ENCODE peak calls at places on chromosomes 3 and 15, in ten cellular contexts. One of them, this sample, is unnamed.

GRCh38 chr15:59255647-59256380 is 49.2 kb downstream of the LDHAL6B start:
- DNase-seq in K562: peak; percentile 14
- DNase-seq in SK-N-SH: no peak
- DNase-seq in spleen: no peak
- DNase-seq in breast epithelium: no peak
- DNase-seq in prostate gland: no peak
- DNase-seq in suprapubic skin: no peak
- DNase-seq in stomach: no peak
- DNase-seq in H1: no peak
- DNase-seq in GM23338: no peak
- DNase-seq in this sample: no peak

GRCh38 chr15:34512628-34513027 is 70.8 kb downstream of the GOLGA8B start:
- DNase-seq in suprapubic skin: no peak
- DNase-seq in K562: no peak
- DNase-seq in prostate gland: no peak
- DNase-seq in SK-N-SH: no peak
- DNase-seq in spleen: no peak
- DNase-seq in GM23338: no peak
- DNase-seq in breast epithelium: no peak
- DNase-seq in H1: no peak
- DNase-seq in stomach: no peak
- DNase-seq in this sample: no peak

GRCh38 chr15:45121706-45122417 is 7.7 kb downstream of the DUOXA2 start:
- DNase-seq in stomach: no peak
- DNase-seq in prostate gland: no peak
- DNase-seq in suprapubic skin: no peak
- DNase-seq in H1: no peak
- DNase-seq in K562: no peak
- DNase-seq in GM23338: no peak
- DNase-seq in breast epithelium: no peak
- DNase-seq in SK-N-SH: no peak
- DNase-seq in spleen: no peak
- DNase-seq in this sample: no peak

GRCh38 chr15:82851981-82852511 is 42.6 kb downstream of the WHAMM start:
- DNase-seq in H1: no peak
- DNase-seq in suprapubic skin: no peak
- DNase-seq in stomach: peak; percentile 16
- DNase-seq in breast epithelium: no peak
- DNase-seq in GM23338: no peak
- DNase-seq in K562: no peak
- DNase-seq in spleen: no peak
- DNase-seq in prostate gland: no peak
- DNase-seq in SK-N-SH: no peak
- DNase-seq in this sample: no peak

GRCh38 chr3:44016818-44017217 is 224.9 kb upstream of the TOPAZ1 start:
- DNase-seq in H1: no peak
- DNase-seq in stomach: no peak
- DNase-seq in K562: no peak
- DNase-seq in suprapubic skin: no peak
- DNase-seq in breast epithelium: no peak
- DNase-seq in SK-N-SH: no peak
- DNase-seq in spleen: no peak
- DNase-seq in GM23338: no peak
- DNase-seq in prostate gland: no peak
- DNase-seq in this sample: no peak

GRCh38 chr15:31297880-31298456 is 28.7 kb upstream of the KLF13 start:
- DNase-seq in breast epithelium: peak; percentile 28
- DNase-seq in stomach: peak; percentile 69
- DNase-seq in suprapubic skin: peak; percentile 56
- DNase-seq in K562: no peak
- DNase-seq in H1: peak; percentile 37
- DNase-seq in SK-N-SH: no peak
- DNase-seq in spleen: peak; percentile 57
- DNase-seq in prostate gland: no peak
- DNase-seq in GM23338: no peak
- DNase-seq in this sample: no peak

GRCh38 chr15:61764981-61765380 is 295.3 kb downstream of the VPS13C start:
- DNase-seq in spleen: no peak
- DNase-seq in stomach: no peak
- DNase-seq in H1: no peak
- DNase-seq in SK-N-SH: no peak
- DNase-seq in K562: no peak
- DNase-seq in GM23338: peak; percentile 18
- DNase-seq in suprapubic skin: no peak
- DNase-seq in breast epithelium: no peak
- DNase-seq in prostate gland: no peak
- DNase-seq in this sample: no peak

GRCh38 chr15:94306700-94307650 is 75.6 kb downstream of the MCTP2 start:
- DNase-seq in H1: no peak
- DNase-seq in stomach: no peak
- DNase-seq in K562: no peak
- DNase-seq in prostate gland: no peak
- DNase-seq in suprapubic skin: no peak
- DNase-seq in breast epithelium: no peak
- DNase-seq in SK-N-SH: no peak
- DNase-seq in spleen: no peak
- DNase-seq in GM23338: no peak
- DNase-seq in this sample: no peak

GRCh38 chr3:72150634-72151412 is 365.9 kb upstream of the PROK2 start:
- DNase-seq in stomach: peak; percentile 45
- DNase-seq in spleen: no peak
- DNase-seq in K562: no peak
- DNase-seq in SK-N-SH: no peak
- DNase-seq in breast epithelium: no peak
- DNase-seq in suprapubic skin: no peak
- DNase-seq in prostate gland: no peak
- DNase-seq in GM23338: no peak
- DNase-seq in H1: no peak
- DNase-seq in this sample: no peak

GRCh38 chr15:74628199-74628598 is 12.6 kb downstream of the CLK3 start:
- DNase-seq in K562: no peak
- DNase-seq in prostate gland: no peak
- DNase-seq in SK-N-SH: no peak
- DNase-seq in breast epithelium: no peak
- DNase-seq in GM23338: no peak
- DNase-seq in spleen: no peak
- DNase-seq in stomach: no peak
- DNase-seq in suprapubic skin: no peak
- DNase-seq in H1: no peak
- DNase-seq in this sample: no peak

GRCh38 chr15:38195191-38195901 is 57.3 kb upstream of the SPRED1 start:
- DNase-seq in prostate gland: no peak
- DNase-seq in breast epithelium: no peak
- DNase-seq in SK-N-SH: no peak
- DNase-seq in K562: no peak
- DNase-seq in stomach: no peak
- DNase-seq in GM23338: no peak
- DNase-seq in H1: no peak
- DNase-seq in suprapubic skin: no peak
- DNase-seq in spleen: no peak
- DNase-seq in this sample: no peak

GRCh38 chr15:68818671-68819450 is 1.8 kb downstream of the ANP32A start:
- DNase-seq in stomach: peak; percentile 35
- DNase-seq in spleen: peak; percentile 93
- DNase-seq in SK-N-SH: peak; percentile 74
- DNase-seq in K562: peak; percentile 61
- DNase-seq in breast epithelium: peak; percentile 58
- DNase-seq in GM23338: peak; percentile 68
- DNase-seq in H1: peak; percentile 70
- DNase-seq in prostate gland: peak; percentile 33
- DNase-seq in suprapubic skin: no peak
- DNase-seq in this sample: peak; percentile 70

GRCh38 chr15:66891776-66892175 is 173.6 kb upstream of the SMAD3 start:
- DNase-seq in H1: no peak
- DNase-seq in K562: no peak
- DNase-seq in SK-N-SH: no peak
- DNase-seq in suprapubic skin: no peak
- DNase-seq in spleen: no peak
- DNase-seq in GM23338: no peak
- DNase-seq in stomach: no peak
- DNase-seq in prostate gland: no peak
- DNase-seq in breast epithelium: no peak
- DNase-seq in this sample: no peak
- H3K36me3 ChIP-seq in H1: no peaks in the 10 kb centered on the region
- H3K36me3 ChIP-seq in K562: no peaks in the 10 kb centered on the region
- H3K36me3 ChIP-seq in SK-N-SH: no peaks in the 10 kb centered on the region
- H3K36me3 ChIP-seq in suprapubic skin: no peaks in the 10 kb centered on the region
- H3K36me3 ChIP-seq in spleen: no peaks in the 10 kb centered on the region
- H3K36me3 ChIP-seq in GM23338: no peaks in the 10 kb centered on the region
- H3K36me3 ChIP-seq in stomach: no peaks in the 10 kb centered on the region
- H3K36me3 ChIP-seq in prostate gland: no peaks in the 10 kb centered on the region
- H3K36me3 ChIP-seq in breast epithelium: no peaks in the 10 kb centered on the region
- H3K36me3 ChIP-seq in this sample: no peaks in the 10 kb centered on the region

DNA sequence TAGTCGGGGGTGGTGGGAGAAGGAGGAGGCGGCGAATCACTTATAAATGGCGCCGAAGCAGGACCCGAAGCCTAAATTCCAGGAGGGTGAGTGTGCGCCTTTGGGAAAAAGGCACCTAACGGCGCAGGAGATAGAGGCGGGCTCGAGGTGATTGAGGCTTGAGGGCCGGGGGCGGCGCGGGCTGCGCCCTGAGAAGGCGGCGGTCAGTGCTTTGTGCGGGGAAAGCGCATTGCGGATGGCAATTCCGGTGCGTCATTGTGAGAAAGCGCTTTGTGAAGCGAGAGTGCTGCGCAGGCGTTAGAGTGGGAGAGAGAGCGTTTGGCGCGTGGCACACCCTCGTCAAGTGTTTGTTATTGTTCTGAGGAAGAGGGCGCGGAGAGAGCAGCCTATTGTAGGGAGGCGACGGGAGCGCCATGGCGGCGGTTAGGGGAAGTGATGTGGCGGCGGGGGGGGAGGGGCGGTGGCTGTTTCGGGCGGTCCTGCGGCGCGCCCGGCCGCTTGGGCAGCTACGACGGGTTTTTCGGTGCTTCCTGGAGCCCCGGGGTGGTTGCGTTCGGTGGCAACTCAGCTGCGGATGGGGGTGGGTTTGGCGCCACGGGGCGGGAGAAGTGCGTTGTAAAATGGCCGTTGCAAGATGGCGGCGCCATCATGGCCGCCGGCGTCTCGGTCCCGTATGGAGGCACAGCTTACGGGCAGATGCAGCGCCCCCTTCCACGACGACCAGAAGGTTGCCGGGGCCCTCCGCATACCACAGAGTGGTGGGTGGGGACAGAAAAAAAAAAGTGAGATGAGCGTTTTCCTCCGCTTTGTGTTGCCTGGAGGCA is 494 bp downstream of the MORF4L1 start:
- DNase-seq in K562: peak; percentile 72
- DNase-seq in H1: peak; percentile 89
- DNase-seq in stomach: peak; percentile 78
- DNase-seq in prostate gland: peak; percentile 71
- DNase-seq in SK-N-SH: peak; percentile 85
- DNase-seq in suprapubic skin: peak; percentile 91
- DNase-seq in GM23338: peak; percentile 94
- DNase-seq in spleen: peak; percentile 96
- DNase-seq in breast epithelium: peak; percentile 72
- DNase-seq in this sample: peak; percentile 94
- TF ChIP-seq POLR2AphosphoS5 in K562: peak; percentile 55
- TF ChIP-seq POLR2AphosphoS5 in H1: peak; percentile 96
- TF ChIP-seq POLR2AphosphoS5 in stomach: peak; percentile 21
- TF ChIP-seq POLR2AphosphoS5 in prostate gland: peak; percentile 39
- TF ChIP-seq POLR2AphosphoS5 in SK-N-SH: peak; percentile 43
- TF ChIP-seq POLR2AphosphoS5 in suprapubic skin: no peak
- TF ChIP-seq POLR2AphosphoS5 in GM23338: peak; percentile 69
- TF ChIP-seq POLR2AphosphoS5 in spleen: peak; percentile 90
- TF ChIP-seq POLR2AphosphoS5 in breast epithelium: peak; percentile 68
- TF ChIP-seq POLR2AphosphoS5 in this sample: peak; percentile 71

DNA sequence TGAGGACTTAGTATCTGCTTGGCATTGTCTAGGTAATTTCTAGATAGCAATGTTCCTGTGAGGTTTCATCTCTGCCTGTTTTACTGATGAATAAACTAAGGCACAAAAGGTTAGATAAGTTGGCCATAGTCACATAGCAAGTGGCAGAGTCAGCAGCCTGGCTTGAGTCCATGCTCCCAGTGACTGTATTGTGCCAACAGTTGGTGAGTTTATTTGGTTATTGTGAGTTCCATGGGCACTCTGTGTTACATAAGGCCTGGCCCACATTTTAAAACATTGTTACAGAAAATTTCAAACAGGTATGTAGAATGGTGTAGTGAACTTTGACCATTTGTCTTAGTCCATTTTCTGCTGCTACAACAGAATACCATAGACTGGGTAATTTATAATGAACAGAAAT is 15.2 kb downstream of the MCM2 start:
- DNase-seq in H1: no peak
- DNase-seq in SK-N-SH: no peak
- DNase-seq in spleen: no peak
- DNase-seq in prostate gland: no peak
- DNase-seq in breast epithelium: no peak
- DNase-seq in suprapubic skin: no peak
- DNase-seq in stomach: peak; percentile 56
- DNase-seq in GM23338: no peak
- DNase-seq in K562: no peak
- DNase-seq in this sample: peak; percentile 45
- H3K36me3 ChIP-seq in H1: peaks cover 95% of the 10 kb centered on the region
- H3K36me3 ChIP-seq in SK-N-SH: peaks cover 56% of the 10 kb centered on the region
- H3K36me3 ChIP-seq in spleen: no peaks in the 10 kb centered on the region
- H3K36me3 ChIP-seq in prostate gland: no peaks in the 10 kb centered on the region
- H3K36me3 ChIP-seq in breast epithelium: no peaks in the 10 kb centered on the region
- H3K36me3 ChIP-seq in suprapubic skin: peaks cover 51% of the 10 kb centered on the region
- H3K36me3 ChIP-seq in stomach: peaks cover 60% of the 10 kb centered on the region
- H3K36me3 ChIP-seq in GM23338: peaks cover 70% of the 10 kb centered on the region
- H3K36me3 ChIP-seq in K562: peaks cover 96% of the 10 kb centered on the region
- H3K36me3 ChIP-seq in this sample: peaks cover 17% of the 10 kb centered on the region

GRCh38 chr3:141499304-141499703 is 12.5 kb downstream of the RASA2 start:
- DNase-seq in K562: no peak
- DNase-seq in stomach: no peak
- DNase-seq in prostate gland: no peak
- DNase-seq in breast epithelium: no peak
- DNase-seq in SK-N-SH: no peak
- DNase-seq in H1: no peak
- DNase-seq in spleen: no peak
- DNase-seq in suprapubic skin: no peak
- DNase-seq in GM23338: no peak
- DNase-seq in this sample: no peak

GRCh38 chr3:141499965-141500364 is 13.1 kb downstream of the RASA2 start:
- DNase-seq in spleen: no peak
- DNase-seq in breast epithelium: no peak
- DNase-seq in stomach: no peak
- DNase-seq in suprapubic skin: no peak
- DNase-seq in prostate gland: no peak
- DNase-seq in SK-N-SH: no peak
- DNase-seq in GM23338: no peak
- DNase-seq in K562: no peak
- DNase-seq in H1: no peak
- DNase-seq in this sample: no peak

GRCh38 chr3:141493152-141493551 is 6.3 kb downstream of the RASA2 start:
- DNase-seq in K562: no peak
- DNase-seq in breast epithelium: no peak
- DNase-seq in GM23338: no peak
- DNase-seq in suprapubic skin: no peak
- DNase-seq in H1: no peak
- DNase-seq in SK-N-SH: no peak
- DNase-seq in prostate gland: no peak
- DNase-seq in stomach: no peak
- DNase-seq in spleen: no peak
- DNase-seq in this sample: no peak

GRCh38 chr3:141500397-141500796 is 13.6 kb downstream of the RASA2 start:
- DNase-seq in suprapubic skin: no peak
- DNase-seq in GM23338: no peak
- DNase-seq in SK-N-SH: no peak
- DNase-seq in prostate gland: no peak
- DNase-seq in spleen: no peak
- DNase-seq in H1: no peak
- DNase-seq in stomach: no peak
- DNase-seq in K562: no peak
- DNase-seq in breast epithelium: no peak
- DNase-seq in this sample: no peak

GRCh38 chr3:141498592-141499223 is 11.9 kb downstream of the RASA2 start:
- DNase-seq in K562: no peak
- DNase-seq in H1: no peak
- DNase-seq in prostate gland: no peak
- DNase-seq in spleen: peak; percentile 87
- DNase-seq in stomach: peak; percentile 62
- DNase-seq in SK-N-SH: no peak
- DNase-seq in GM23338: peak; percentile 12
- DNase-seq in breast epithelium: no peak
- DNase-seq in suprapubic skin: no peak
- DNase-seq in this sample: peak; percentile 79
- TF ChIP-seq POLR2AphosphoS5 in K562: no peak
- TF ChIP-seq POLR2AphosphoS5 in H1: no peak
- TF ChIP-seq POLR2AphosphoS5 in prostate gland: peak; percentile 15
- TF ChIP-seq POLR2AphosphoS5 in spleen: no peak
- TF ChIP-seq POLR2AphosphoS5 in stomach: no peak
- TF ChIP-seq POLR2AphosphoS5 in SK-N-SH: no peak
- TF ChIP-seq POLR2AphosphoS5 in GM23338: no peak
- TF ChIP-seq POLR2AphosphoS5 in breast epithelium: no peak
- TF ChIP-seq POLR2AphosphoS5 in suprapubic skin: no peak
- TF ChIP-seq POLR2AphosphoS5 in this sample: peak; percentile 86

This sample was measured in upper lobe of left lung.